ENCODE peak calls at places on chromosomes 3 and 15, in four cellular contexts. P is Daoy, E is mucosa of descending colon, T is ELR. Q is an unnamed sample.

GRCh38 chr15:97561529-97561928 is 399.0 kb upstream of the ARRDC4 start:
- DNase-seq in P (no peak), E (no peak), T (no peak), Q (no peak)

GRCh38 chr3:160616721-160617120 is 51.4 kb upstream of the KPNA4 start:
- DNase-seq in T (peak), E (no peak), P (peak), Q (no peak)

GRCh38 chr15:46786886-46787285 is 930.4 kb upstream of the SEMA6D start:
- DNase-seq in P (peak), T (no peak), E (no peak), Q (no peak)

GRCh38 chr15:45631831-45632230 is 3.0 kb upstream of the SQOR start:
- DNase-seq in P (no peak), T (peak), E (no peak), Q (no peak)

GRCh38 chr3:163490119-163490518 is 1588.2 kb downstream of the SI start:
- DNase-seq in T (peak), E (peak), P (peak), Q (no peak)

GRCh38 chr3:31981206-31982181 is at the start of the genes OSBPL10 and ZNF860:
- DNase-seq in P (peak), E (peak), T (peak), Q (peak)

GRCh38 chr3:115804722-115805121 is 181.4 kb downstream of the GAP43 start:
- DNase-seq in E (no peak), P (peak), T (peak), Q (no peak)

GRCh38 chr15:40285151-40285898 is 2.5 kb upstream of the ANKRD63 start:
- DNase-seq in P (no peak), T (peak), E (no peak), Q (no peak)

GRCh38 chr15:64112904-64113303 is 17.1 kb downstream of the SNX1 start:
- DNase-seq in T (peak), P (no peak), E (no peak), Q (no peak)

GRCh38 chr3:55402886-55403605 is 84.1 kb downstream of the WNT5A start:
- DNase-seq in P (peak), T (peak), E (no peak), Q (no peak)

GRCh38 chr3:29275309-29275708 is 5.6 kb upstream of the RBMS3 start:
- DNase-seq in P (no peak), T (no peak), E (no peak), Q (no peak)

GRCh38 chr3:46409735-46410489 is 2.9 kb downstream of the CCRL2 start:
- DNase-seq in E (no peak), T (no peak), P (no peak), Q (no peak)

GRCh38 chr3:61936344-61936937 is 375.1 kb downstream of the PTPRG start:
- DNase-seq in E (peak), P (peak), T (peak), Q (peak)

GRCh38 chr3:41202834-41203345 is 3.6 kb downstream of the CTNNB1 start:
- DNase-seq in P (peak), E (no peak), T (peak), Q (no peak)

GRCh38 chr3:50334339-50335075 is 6.1 kb downstream of the RASSF1 start:
- DNase-seq in E (no peak), T (no peak), P (no peak), Q (no peak)

GRCh38 chr3:101898752-101899169 is 49.4 kb downstream of the NFKBIZ start:
- DNase-seq in E (no peak), P (no peak), T (no peak), Q (no peak)

GRCh38 chr3:151227438-151228290 is 24.6 kb upstream of the GPR171 start:
- DNase-seq in T (peak), E (peak), P (peak), Q (peak)

GRCh38 chr3:169510378-169510777 is 153.1 kb downstream of the MECOM start:
- DNase-seq in E (no peak), P (no peak), T (no peak), Q (no peak)

GRCh38 chr15:41180206-41180789 is 50.3 kb downstream of the EXD1 start:
- DNase-seq in E (no peak), T (peak), P (no peak), Q (no peak)

GRCh38 chr3:107561980-107562379 is 39.2 kb downstream of the BBX start:
- DNase-seq in T (peak), P (no peak), E (no peak), Q (no peak)

GRCh38 chr15:38299216-38299615 is 46.6 kb downstream of the SPRED1 start:
- DNase-seq in P (peak), E (no peak), T (peak), Q (no peak)

GRCh38 chr15:79431636-79432344 is at the start of gene MINAR1:
- DNase-seq in E (peak), P (peak), T (peak), Q (no peak)

GRCh38 chr15:90441011-90441410 is 53.0 kb downstream of the IQGAP1 start:
- DNase-seq in P (no peak), T (no peak), E (no peak), Q (no peak)

GRCh38 chr3:52093751-52094525 is 37.6 kb upstream of the DUSP7 start:
- DNase-seq in P (peak), T (peak), E (peak), Q (no peak)

GRCh38 chr3:51997935-51998596 is 2.4 kb upstream of the RPL29 start:
- DNase-seq in T (peak), E (no peak), P (peak), Q (no peak)

GRCh38 chr3:102165367-102165766 is 269.4 kb upstream of the ZPLD1 start:
- DNase-seq in E (no peak), P (peak), T (peak), Q (no peak)

GRCh38 chr3:43104786-43105185 is 1.1 kb downstream of the POMGNT2 start:
- DNase-seq in E (no peak), T (no peak), P (no peak), Q (no peak)

GRCh38 chr3:124351430-124352142 is 359.7 kb upstream of the ROPN1 start:
- DNase-seq in E (no peak), P (peak), T (peak), Q (no peak)

GRCh38 chr3:173825731-173826130 is 428.2 kb downstream of the NLGN1 start:
- DNase-seq in T (peak), E (no peak), P (peak), Q (no peak)

Q was measured in psoas muscle.